ENCODE peak calls at places on chromosomes 2 and 18, in ten cellular contexts. One of them, this sample, is unnamed.

GRCh38 chr2:138906549-138906948 is 126.4 kb upstream of the NXPH2 start:
- DNase-seq in A549: no peak
- DNase-seq in hepatocyte: no peak
- DNase-seq in OCI-LY7: no peak
- DNase-seq in Panc1: no peak
- DNase-seq in stomach: no peak
- DNase-seq in heart left ventricle: no peak
- DNase-seq in Peyer's patch: no peak
- DNase-seq in astrocyte: no peak
- DNase-seq in neural progenitor cell: no peak
- DNase-seq in this sample: no peak

GRCh38 chr2:288002-288742 is at the start of gene ALKAL2:
- DNase-seq in A549: no peak
- DNase-seq in hepatocyte: peak; percentile 43
- DNase-seq in OCI-LY7: no peak
- DNase-seq in Panc1: no peak
- DNase-seq in stomach: peak; percentile 39
- DNase-seq in heart left ventricle: no peak
- DNase-seq in Peyer's patch: no peak
- DNase-seq in astrocyte: no peak
- DNase-seq in neural progenitor cell: peak; percentile 66
- DNase-seq in this sample: no peak

GRCh38 chr18:31486165-31486564 is 11.8 kb upstream of the DSG2 start:
- DNase-seq in A549: no peak
- DNase-seq in hepatocyte: peak; percentile 57
- DNase-seq in OCI-LY7: no peak
- DNase-seq in Panc1: no peak
- DNase-seq in stomach: no peak
- DNase-seq in heart left ventricle: no peak
- DNase-seq in Peyer's patch: no peak
- DNase-seq in astrocyte: peak; percentile 59
- DNase-seq in neural progenitor cell: no peak
- DNase-seq in this sample: peak; percentile 76

GRCh38 chr2:84846041-84846663 is 34.7 kb downstream of the TRABD2A start:
- DNase-seq in A549: no peak
- DNase-seq in hepatocyte: no peak
- DNase-seq in OCI-LY7: peak; percentile 27
- DNase-seq in Panc1: no peak
- DNase-seq in stomach: no peak
- DNase-seq in heart left ventricle: no peak
- DNase-seq in Peyer's patch: peak; percentile 60
- DNase-seq in astrocyte: peak; percentile 69
- DNase-seq in neural progenitor cell: no peak
- DNase-seq in this sample: no peak

GRCh38 chr2:100924520-100925451 is 77.3 kb upstream of the RPL31 start:
- DNase-seq in A549: no peak
- DNase-seq in hepatocyte: peak; percentile 30
- DNase-seq in OCI-LY7: no peak
- DNase-seq in Panc1: no peak
- DNase-seq in stomach: peak; percentile 35
- DNase-seq in heart left ventricle: no peak
- DNase-seq in Peyer's patch: peak; percentile 77
- DNase-seq in astrocyte: peak; percentile 94
- DNase-seq in neural progenitor cell: peak; percentile 18
- DNase-seq in this sample: no peak

GRCh38 chr2:135916232-135916631 is 40.0 kb upstream of the MCM6 start:
- DNase-seq in A549: peak; percentile 6
- DNase-seq in hepatocyte: peak; percentile 29
- DNase-seq in OCI-LY7: peak; percentile 69
- DNase-seq in Panc1: peak; percentile 13
- DNase-seq in stomach: no peak
- DNase-seq in heart left ventricle: no peak
- DNase-seq in Peyer's patch: no peak
- DNase-seq in astrocyte: peak; percentile 9
- DNase-seq in neural progenitor cell: peak; percentile 20
- DNase-seq in this sample: no peak

GRCh38 chr18:24995056-24995455 is 356.9 kb downstream of the ZNF521 start:
- DNase-seq in A549: no peak
- DNase-seq in hepatocyte: no peak
- DNase-seq in OCI-LY7: no peak
- DNase-seq in Panc1: no peak
- DNase-seq in stomach: no peak
- DNase-seq in heart left ventricle: no peak
- DNase-seq in Peyer's patch: no peak
- DNase-seq in astrocyte: peak; percentile 48
- DNase-seq in neural progenitor cell: no peak
- DNase-seq in this sample: peak; percentile 88

GRCh38 chr2:96928277-96928781 is 58.1 kb downstream of the FAM178B start:
- DNase-seq in A549: no peak
- DNase-seq in hepatocyte: peak; percentile 49
- DNase-seq in OCI-LY7: no peak
- DNase-seq in Panc1: no peak
- DNase-seq in stomach: no peak
- DNase-seq in heart left ventricle: no peak
- DNase-seq in Peyer's patch: no peak
- DNase-seq in astrocyte: peak; percentile 5
- DNase-seq in neural progenitor cell: no peak
- DNase-seq in this sample: peak; percentile 6

GRCh38 chr2:23513245-23513880 is 128.4 kb downstream of the KLHL29 start:
- DNase-seq in A549: no peak
- DNase-seq in hepatocyte: no peak
- DNase-seq in OCI-LY7: no peak
- DNase-seq in Panc1: no peak
- DNase-seq in stomach: no peak
- DNase-seq in heart left ventricle: no peak
- DNase-seq in Peyer's patch: no peak
- DNase-seq in astrocyte: no peak
- DNase-seq in neural progenitor cell: no peak
- DNase-seq in this sample: no peak

GRCh38 chr2:219032051-219032745 is 9.1 kb downstream of the CFAP65 start:
- DNase-seq in A549: no peak
- DNase-seq in hepatocyte: no peak
- DNase-seq in OCI-LY7: no peak
- DNase-seq in Panc1: no peak
- DNase-seq in stomach: no peak
- DNase-seq in heart left ventricle: no peak
- DNase-seq in Peyer's patch: no peak
- DNase-seq in astrocyte: no peak
- DNase-seq in neural progenitor cell: no peak
- DNase-seq in this sample: no peak

GRCh38 chr18:8858888-8859511 is 153.6 kb downstream of the MTCL1 start:
- DNase-seq in A549: peak; percentile 31
- DNase-seq in hepatocyte: peak; percentile 56
- DNase-seq in OCI-LY7: no peak
- DNase-seq in Panc1: peak; percentile 13
- DNase-seq in stomach: no peak
- DNase-seq in heart left ventricle: no peak
- DNase-seq in Peyer's patch: no peak
- DNase-seq in astrocyte: peak; percentile 97
- DNase-seq in neural progenitor cell: no peak
- DNase-seq in this sample: peak; percentile 98

GRCh38 chr2:112110966-112111365 is 27.2 kb upstream of the FBLN7 start:
- DNase-seq in A549: no peak
- DNase-seq in hepatocyte: no peak
- DNase-seq in OCI-LY7: no peak
- DNase-seq in Panc1: no peak
- DNase-seq in stomach: no peak
- DNase-seq in heart left ventricle: no peak
- DNase-seq in Peyer's patch: no peak
- DNase-seq in astrocyte: no peak
- DNase-seq in neural progenitor cell: no peak
- DNase-seq in this sample: no peak

GRCh38 chr2:152571035-152571766 is 146.1 kb downstream of the PRPF40A start:
- DNase-seq in A549: no peak
- DNase-seq in hepatocyte: no peak
- DNase-seq in OCI-LY7: no peak
- DNase-seq in Panc1: no peak
- DNase-seq in stomach: no peak
- DNase-seq in heart left ventricle: no peak
- DNase-seq in Peyer's patch: no peak
- DNase-seq in astrocyte: no peak
- DNase-seq in neural progenitor cell: no peak
- DNase-seq in this sample: peak; percentile 50

GRCh38 chr2:152566728-152567069 is 150.6 kb downstream of the PRPF40A start:
- DNase-seq in A549: no peak
- DNase-seq in hepatocyte: no peak
- DNase-seq in OCI-LY7: no peak
- DNase-seq in Panc1: no peak
- DNase-seq in stomach: no peak
- DNase-seq in heart left ventricle: no peak
- DNase-seq in Peyer's patch: no peak
- DNase-seq in astrocyte: peak; percentile 55
- DNase-seq in neural progenitor cell: no peak
- DNase-seq in this sample: no peak

GRCh38 chr2:152566034-152566727 is 151.1 kb downstream of the PRPF40A start:
- DNase-seq in A549: no peak
- DNase-seq in hepatocyte: no peak
- DNase-seq in OCI-LY7: no peak
- DNase-seq in Panc1: no peak
- DNase-seq in stomach: no peak
- DNase-seq in heart left ventricle: no peak
- DNase-seq in Peyer's patch: no peak
- DNase-seq in astrocyte: no peak
- DNase-seq in neural progenitor cell: no peak
- DNase-seq in this sample: no peak

GRCh38 chr2:152568566-152568965 is 148.7 kb downstream of the PRPF40A start:
- DNase-seq in A549: no peak
- DNase-seq in hepatocyte: no peak
- DNase-seq in OCI-LY7: no peak
- DNase-seq in Panc1: no peak
- DNase-seq in stomach: no peak
- DNase-seq in heart left ventricle: no peak
- DNase-seq in Peyer's patch: no peak
- DNase-seq in astrocyte: no peak
- DNase-seq in neural progenitor cell: no peak
- DNase-seq in this sample: no peak

GRCh38 chr2:152569186-152569585 is 148.1 kb downstream of the PRPF40A start:
- DNase-seq in A549: no peak
- DNase-seq in hepatocyte: no peak
- DNase-seq in OCI-LY7: no peak
- DNase-seq in Panc1: no peak
- DNase-seq in stomach: no peak
- DNase-seq in heart left ventricle: no peak
- DNase-seq in Peyer's patch: no peak
- DNase-seq in astrocyte: no peak
- DNase-seq in neural progenitor cell: no peak
- DNase-seq in this sample: no peak
- TF ChIP-seq CTCF in A549: no peak
- TF ChIP-seq CTCF in hepatocyte: no peak
- TF ChIP-seq CTCF in OCI-LY7: no peak
- TF ChIP-seq CTCF in Panc1: peak; percentile 25
- TF ChIP-seq CTCF in stomach: no peak
- TF ChIP-seq CTCF in heart left ventricle: no peak
- TF ChIP-seq CTCF in Peyer's patch: no peak
- TF ChIP-seq CTCF in astrocyte: no peak
- TF ChIP-seq CTCF in neural progenitor cell: peak; percentile 22
- TF ChIP-seq CTCF in this sample: peak; percentile 10

DNA sequence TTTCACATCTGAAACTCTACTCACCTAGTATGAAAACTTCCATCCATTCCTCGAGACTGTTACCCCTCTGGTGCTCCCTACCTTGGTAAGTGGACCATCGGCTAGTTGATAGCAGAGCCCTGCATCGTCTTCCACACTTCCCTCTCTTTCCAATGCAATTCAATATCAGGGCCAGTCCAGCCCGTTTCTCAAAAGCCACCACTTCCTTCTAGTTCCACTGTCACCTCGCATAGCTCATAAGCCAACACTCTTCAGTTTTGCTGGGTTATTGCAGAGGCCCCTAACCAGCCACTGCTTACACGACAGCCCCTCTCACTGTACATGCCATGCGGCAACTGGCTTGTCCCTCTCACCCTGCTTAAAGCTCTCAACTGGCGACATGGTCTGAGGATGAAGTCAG is 10.2 kb upstream of the ZNF407 start:
- DNase-seq in A549: no peak
- DNase-seq in hepatocyte: no peak
- DNase-seq in OCI-LY7: no peak
- DNase-seq in Panc1: no peak
- DNase-seq in stomach: no peak
- DNase-seq in heart left ventricle: no peak
- DNase-seq in Peyer's patch: no peak
- DNase-seq in astrocyte: no peak
- DNase-seq in neural progenitor cell: no peak
- DNase-seq in this sample: no peak
- H3K4me1 ChIP-seq in A549: no peaks in the 10 kb centered on the region
- H3K4me1 ChIP-seq in hepatocyte: no peaks in the 10 kb centered on the region
- H3K4me1 ChIP-seq in OCI-LY7: no peaks in the 10 kb centered on the region
- H3K4me1 ChIP-seq in Panc1: peaks cover 4% of the 10 kb centered on the region
- H3K4me1 ChIP-seq in stomach: no peaks in the 10 kb centered on the region
- H3K4me1 ChIP-seq in heart left ventricle: no peaks in the 10 kb centered on the region
- H3K4me1 ChIP-seq in Peyer's patch: no peaks in the 10 kb centered on the region
- H3K4me1 ChIP-seq in astrocyte: no peaks in the 10 kb centered on the region
- H3K4me1 ChIP-seq in neural progenitor cell: no peaks in the 10 kb centered on the region
- H3K4me1 ChIP-seq in this sample: no peaks in the 10 kb centered on the region

DNA sequence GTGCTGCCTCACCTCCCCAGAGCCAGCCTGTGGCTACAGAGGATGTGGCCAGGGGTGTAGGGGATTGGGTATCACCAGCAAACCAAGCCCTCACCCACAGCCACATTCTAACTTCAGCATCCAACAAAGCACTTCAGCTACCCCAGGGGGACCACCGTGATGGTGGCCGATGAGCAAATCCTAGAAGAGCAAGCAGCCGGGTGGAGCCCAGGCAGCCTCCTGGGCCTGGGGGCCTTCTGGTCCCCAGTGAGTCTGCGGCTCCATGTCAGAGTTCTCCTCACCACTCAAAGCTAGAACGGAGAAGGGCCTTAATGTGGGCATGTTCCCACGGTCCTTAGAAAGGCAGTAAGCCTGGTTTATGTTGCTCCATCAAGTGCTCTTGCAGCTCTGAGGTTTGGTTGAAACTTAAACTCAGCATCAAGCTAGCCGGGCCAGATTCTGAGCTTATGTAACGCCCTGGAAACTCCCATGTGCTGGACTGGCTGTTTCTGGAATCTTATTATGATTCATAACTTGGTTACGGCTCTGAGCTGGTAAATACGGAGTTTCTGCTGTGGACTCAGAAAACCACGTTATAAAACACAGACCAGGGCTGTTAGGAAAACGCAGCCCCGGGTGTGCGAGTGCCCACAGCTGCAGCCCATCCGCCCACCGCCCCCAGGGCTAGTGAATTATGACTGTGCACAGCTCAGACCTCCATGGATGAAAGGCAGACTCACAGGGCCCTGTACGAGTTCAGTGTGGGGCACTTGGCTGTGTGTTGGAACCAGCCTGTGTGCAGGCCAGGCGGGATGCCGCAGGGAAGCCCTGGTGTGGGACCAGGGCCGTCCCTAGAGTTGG is 99.8 kb downstream of the SEPTIN10 start:
- DNase-seq in A549: no peak
- DNase-seq in hepatocyte: peak; percentile 64
- DNase-seq in OCI-LY7: no peak
- DNase-seq in Panc1: no peak
- DNase-seq in stomach: no peak
- DNase-seq in heart left ventricle: peak; percentile 42
- DNase-seq in Peyer's patch: no peak
- DNase-seq in astrocyte: peak; percentile 82
- DNase-seq in neural progenitor cell: no peak
- DNase-seq in this sample: peak; percentile 79
- H3K27ac ChIP-seq in A549: no peak overlapping the region
- H3K27ac ChIP-seq in hepatocyte: no peak overlapping the region
- H3K27ac ChIP-seq in OCI-LY7: no peak overlapping the region
- H3K27ac ChIP-seq in Panc1: no peak overlapping the region
- H3K27ac ChIP-seq in stomach: no peak overlapping the region
- H3K27ac ChIP-seq in heart left ventricle: no peak overlapping the region
- H3K27ac ChIP-seq in Peyer's patch: peak overlapping the region; percentile 78
- H3K27ac ChIP-seq in astrocyte: peak overlapping the region; percentile 8
- H3K27ac ChIP-seq in neural progenitor cell: no peak overlapping the region
- H3K27ac ChIP-seq in this sample: peak overlapping the region; percentile 40

GRCh38 chr2:168849610-168850009 is 40.6 kb downstream of the SPC25 start:
- DNase-seq in A549: no peak
- DNase-seq in hepatocyte: peak; percentile 61
- DNase-seq in OCI-LY7: no peak
- DNase-seq in Panc1: no peak
- DNase-seq in stomach: peak; percentile 33
- DNase-seq in heart left ventricle: no peak
- DNase-seq in Peyer's patch: peak; percentile 65
- DNase-seq in astrocyte: peak; percentile 7
- DNase-seq in neural progenitor cell: peak; percentile 43
- DNase-seq in this sample: no peak
- TF ChIP-seq CTCF in A549: no peak
- TF ChIP-seq CTCF in hepatocyte: peak; percentile 38
- TF ChIP-seq CTCF in OCI-LY7: no peak
- TF ChIP-seq CTCF in Panc1: peak; percentile 1
- TF ChIP-seq CTCF in stomach: peak; percentile 9
- TF ChIP-seq CTCF in heart left ventricle: peak; percentile 46
- TF ChIP-seq CTCF in Peyer's patch: no peak
- TF ChIP-seq CTCF in astrocyte: no peak
- TF ChIP-seq CTCF in neural progenitor cell: peak; percentile 42
- TF ChIP-seq CTCF in this sample: no peak